ENCODE peak calls at places on chromosomes 13 and 19, in four cellular contexts. One of them, this sample, is unnamed.

GRCh38 chr13:39767791-39768564 is 112.5 kb downstream of the COG6 start:
- DNase-seq in HepG2: no peak
- DNase-seq in GM12878: no peak
- DNase-seq in K562: no peak
- DNase-seq in this sample: no peak

GRCh38 chr13:101545521-101545920 is 93.0 kb downstream of the ITGBL1 start:
- DNase-seq in HepG2: no peak
- DNase-seq in K562: no peak
- DNase-seq in GM12878: no peak
- DNase-seq in this sample: no peak

GRCh38 chr13:30927595-30927994 is 4.9 kb upstream of the TEX26 start:
- DNase-seq in GM12878: no peak
- DNase-seq in HepG2: no peak
- DNase-seq in K562: no peak
- DNase-seq in this sample: no peak

GRCh38 chr19:6779204-6779603 is 6.7 kb downstream of the VAV1 start:
- DNase-seq in HepG2: no peak
- DNase-seq in GM12878: no peak
- DNase-seq in K562: no peak
- DNase-seq in this sample: no peak

GRCh38 chr13:20149762-20150161 is 11.1 kb downstream of the GJA3 start:
- DNase-seq in K562: no peak
- DNase-seq in HepG2: no peak
- DNase-seq in GM12878: no peak
- DNase-seq in this sample: no peak

GRCh38 chr13:28220166-28220565 is 81.8 kb downstream of the PAN3 start:
- DNase-seq in HepG2: no peak
- DNase-seq in K562: no peak
- DNase-seq in GM12878: no peak
- DNase-seq in this sample: no peak

GRCh38 chr19:33727331-33728028 is 69.2 kb upstream of the KCTD15 start:
- DNase-seq in K562: no peak
- DNase-seq in GM12878: no peak
- DNase-seq in HepG2: no peak
- DNase-seq in this sample: no peak

GRCh38 chr19:43316591-43317319 is 36.7 kb upstream of the CD177 start:
- DNase-seq in HepG2: peak
- DNase-seq in GM12878: no peak
- DNase-seq in K562: peak
- DNase-seq in this sample: peak

GRCh38 chr13:78595819-78596700 is 7.3 kb downstream of the POU4F1 start:
- DNase-seq in GM12878: no peak
- DNase-seq in HepG2: peak
- DNase-seq in K562: no peak
- DNase-seq in this sample: no peak

GRCh38 chr13:78593129-78593528 is 10.2 kb downstream of the POU4F1 start:
- DNase-seq in K562: no peak
- DNase-seq in GM12878: no peak
- DNase-seq in HepG2: no peak
- DNase-seq in this sample: no peak

GRCh38 chr13:78595458-78595818 is 7.9 kb downstream of the POU4F1 start:
- DNase-seq in HepG2: no peak
- DNase-seq in K562: no peak
- DNase-seq in GM12878: no peak
- DNase-seq in this sample: no peak

GRCh38 chr13:78596701-78597550 is 6.4 kb downstream of the POU4F1 start:
- DNase-seq in HepG2: no peak
- DNase-seq in K562: no peak
- DNase-seq in GM12878: no peak
- DNase-seq in this sample: no peak

GRCh38 chr13:78593652-78594494 is 9.5 kb downstream of the POU4F1 start:
- DNase-seq in GM12878: no peak
- DNase-seq in K562: no peak
- DNase-seq in HepG2: no peak
- DNase-seq in this sample: peak
- TF ChIP-seq TARDBP in GM12878: no peak
- TF ChIP-seq TARDBP in K562: no peak
- TF ChIP-seq TARDBP in HepG2: no peak
- TF ChIP-seq TARDBP in this sample: no peak

GRCh38 chr19:2560369-2560768 is 84.4 kb downstream of the GADD45B start:
- DNase-seq in GM12878: no peak
- DNase-seq in K562: no peak
- DNase-seq in HepG2: no peak
- DNase-seq in this sample: no peak
- TF ChIP-seq TARDBP in GM12878: no peak
- TF ChIP-seq TARDBP in K562: no peak
- TF ChIP-seq TARDBP in HepG2: no peak
- TF ChIP-seq TARDBP in this sample: no peak

DNA sequence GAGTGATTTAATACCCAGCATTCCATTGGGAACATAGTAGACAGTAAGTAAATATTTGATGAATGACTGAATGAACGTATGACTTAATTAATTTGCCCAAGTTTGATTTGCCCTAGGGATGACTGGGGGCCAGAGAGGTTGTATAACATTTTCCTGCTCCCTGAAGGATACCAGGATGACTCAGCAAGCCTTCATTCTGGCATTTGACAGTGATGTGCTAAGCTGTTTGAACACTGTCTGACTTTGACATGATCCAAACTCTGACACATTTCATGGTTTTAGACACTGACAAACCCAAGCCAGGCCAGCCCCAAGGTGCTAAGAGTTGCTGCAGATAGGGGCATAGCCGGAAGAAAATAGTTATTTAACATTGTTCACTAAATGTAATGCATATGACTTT is 53.4 kb upstream of the KLF12 start:
- DNase-seq in GM12878: no peak
- DNase-seq in K562: no peak
- DNase-seq in HepG2: peak
- DNase-seq in this sample: no peak
- TF ChIP-seq TARDBP in GM12878: no peak
- TF ChIP-seq TARDBP in K562: no peak
- TF ChIP-seq TARDBP in HepG2: no peak
- TF ChIP-seq TARDBP in this sample: no peak

GRCh38 chr19:3664879-3665642 is 35.2 kb downstream of the PIP5K1C start:
- DNase-seq in GM12878: no peak
- DNase-seq in K562: no peak
- DNase-seq in HepG2: no peak
- DNase-seq in this sample: no peak
- TF ChIP-seq TARDBP in GM12878: no peak
- TF ChIP-seq TARDBP in K562: no peak
- TF ChIP-seq TARDBP in HepG2: no peak
- TF ChIP-seq TARDBP in this sample: no peak

GRCh38 chr13:74111901-74112824 is 22.0 kb downstream of the KLF12 start:
- DNase-seq in K562: no peak
- DNase-seq in GM12878: no peak
- DNase-seq in HepG2: no peak
- DNase-seq in this sample: no peak

GRCh38 chr13:74114641-74115040 is 19.6 kb downstream of the KLF12 start:
- DNase-seq in HepG2: no peak
- DNase-seq in K562: no peak
- DNase-seq in GM12878: no peak
- DNase-seq in this sample: no peak

GRCh38 chr13:74114202-74114601 is 20.0 kb downstream of the KLF12 start:
- DNase-seq in GM12878: no peak
- DNase-seq in HepG2: no peak
- DNase-seq in K562: no peak
- DNase-seq in this sample: no peak

GRCh38 chr13:74117207-74117705 is 16.9 kb downstream of the KLF12 start:
- DNase-seq in K562: no peak
- DNase-seq in HepG2: no peak
- DNase-seq in GM12878: no peak
- DNase-seq in this sample: no peak

DNA sequence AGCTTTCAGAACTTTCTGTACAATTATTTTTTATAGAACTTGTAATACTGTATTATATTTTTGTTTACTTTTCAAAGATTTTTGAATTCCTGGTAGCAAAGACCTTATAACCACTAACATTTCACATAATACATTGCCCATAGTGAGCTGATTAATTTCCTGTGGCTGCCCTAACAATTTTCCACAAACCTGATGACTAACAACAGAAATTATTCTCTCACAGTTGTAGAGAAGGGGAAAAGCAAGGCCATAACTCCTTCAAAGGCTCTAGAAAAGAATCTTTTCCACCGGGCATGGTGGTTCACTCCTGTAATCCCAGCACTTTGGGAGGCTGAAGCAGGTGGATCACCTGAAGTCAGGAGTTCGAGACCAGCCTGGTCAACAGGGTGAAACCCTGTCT is 19.1 kb downstream of the KLF12 start:
- DNase-seq in HepG2: no peak
- DNase-seq in K562: no peak
- DNase-seq in GM12878: no peak
- DNase-seq in this sample: no peak
- TF ChIP-seq TARDBP in HepG2: no peak
- TF ChIP-seq TARDBP in K562: no peak
- TF ChIP-seq TARDBP in GM12878: no peak
- TF ChIP-seq TARDBP in this sample: no peak

DNA sequence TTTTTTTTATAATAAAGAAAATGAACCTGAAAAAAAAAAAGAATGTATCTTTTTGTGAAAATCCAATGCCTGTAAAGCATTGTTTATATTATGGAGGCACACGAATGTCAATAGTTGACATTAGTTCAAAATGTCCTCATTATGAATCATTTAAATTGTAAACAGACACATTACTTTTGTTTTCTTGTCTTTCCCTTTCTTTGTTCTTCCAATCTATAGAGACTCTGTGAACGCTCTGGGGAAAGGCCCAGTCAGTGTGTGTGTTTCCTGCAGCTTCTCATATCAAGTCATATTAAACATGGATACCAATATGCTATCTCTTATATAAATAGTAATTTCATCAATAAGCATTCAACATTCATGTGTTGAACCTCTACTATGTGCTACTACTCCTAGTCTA is 193.1 kb downstream of the KCTD12 start:
- DNase-seq in GM12878: no peak
- DNase-seq in HepG2: no peak
- DNase-seq in K562: no peak
- DNase-seq in this sample: no peak
- TF ChIP-seq TARDBP in GM12878: no peak
- TF ChIP-seq TARDBP in HepG2: no peak
- TF ChIP-seq TARDBP in K562: no peak
- TF ChIP-seq TARDBP in this sample: no peak

DNA sequence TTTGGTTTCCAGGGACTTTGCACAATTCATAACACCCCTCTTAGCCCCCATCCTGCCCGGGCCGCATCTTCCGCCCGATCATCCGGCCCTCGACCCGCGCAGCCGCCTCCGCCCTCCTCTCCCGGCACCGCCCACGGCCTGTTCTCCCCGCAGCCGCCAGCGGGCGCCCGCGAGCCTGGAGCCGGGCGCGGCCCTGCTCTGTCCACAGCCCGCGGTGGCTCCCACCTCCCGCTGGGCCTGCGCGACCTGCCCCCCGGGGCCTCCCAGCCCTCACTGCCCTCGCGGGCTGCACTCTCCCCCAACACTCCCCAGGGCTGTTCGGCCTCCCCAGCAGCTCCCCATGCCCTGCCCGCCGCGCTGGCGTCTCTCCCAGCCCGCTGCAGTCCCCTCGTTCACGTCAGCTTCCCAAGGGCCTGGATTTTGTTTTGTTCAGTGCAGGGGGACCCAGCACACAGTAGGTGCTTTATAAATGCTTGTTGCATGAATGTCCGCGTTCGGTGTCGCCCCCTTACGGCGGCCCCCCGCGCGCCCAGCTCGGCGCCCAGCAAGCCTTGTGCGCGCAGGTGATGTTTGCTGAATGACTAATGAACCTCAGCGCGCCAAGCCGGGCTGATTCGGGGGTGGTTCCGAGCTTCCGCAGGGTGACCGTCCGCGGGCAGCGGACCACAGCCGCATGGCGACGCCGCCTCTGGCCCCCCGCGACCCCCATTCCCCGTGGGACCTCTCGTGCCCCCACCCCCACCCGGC is 4.6 kb upstream of the APC2 start:
- DNase-seq in K562: peak
- DNase-seq in GM12878: no peak
- DNase-seq in HepG2: peak
- DNase-seq in this sample: peak
- TF ChIP-seq TARDBP in K562: peak
- TF ChIP-seq TARDBP in GM12878: no peak
- TF ChIP-seq TARDBP in HepG2: no peak
- TF ChIP-seq TARDBP in this sample: no peak

DNA sequence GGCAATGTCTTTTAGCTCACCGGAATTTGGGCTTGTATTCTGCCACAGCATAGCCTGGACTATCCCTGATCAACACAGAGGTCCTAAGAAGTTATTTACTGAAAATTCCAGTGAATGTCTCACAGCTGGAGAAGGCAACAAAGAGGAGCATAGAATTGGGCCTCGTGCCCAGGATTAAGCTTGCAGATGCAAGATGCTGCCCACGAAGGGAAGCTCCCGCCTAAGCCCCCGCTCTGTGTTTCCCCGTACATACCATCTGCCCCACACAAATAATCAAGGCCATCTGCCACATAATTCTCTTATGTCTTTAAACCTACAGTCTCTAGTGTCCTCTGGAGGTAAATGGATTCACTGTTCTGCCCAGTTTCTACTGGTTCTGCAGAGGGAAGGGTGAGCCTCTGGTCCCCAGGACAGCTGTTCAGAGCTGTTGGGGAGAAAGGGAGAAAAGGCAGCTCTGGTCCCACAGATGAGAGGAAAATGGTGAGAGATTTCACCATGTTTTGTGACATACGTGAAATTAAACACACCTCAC is 7.4 kb upstream of the TPP2 start:
- DNase-seq in GM12878: no peak
- DNase-seq in HepG2: no peak
- DNase-seq in K562: no peak
- DNase-seq in this sample: no peak
- TF ChIP-seq TARDBP in GM12878: no peak
- TF ChIP-seq TARDBP in HepG2: no peak
- TF ChIP-seq TARDBP in K562: no peak
- TF ChIP-seq TARDBP in this sample: no peak

GRCh38 chr19:12676384-12676792 is 5.3 kb downstream of the DHPS start:
- DNase-seq in K562: peak
- DNase-seq in HepG2: peak
- DNase-seq in GM12878: no peak
- DNase-seq in this sample: peak
- TF ChIP-seq TARDBP in K562: no peak
- TF ChIP-seq TARDBP in HepG2: no peak
- TF ChIP-seq TARDBP in GM12878: no peak
- TF ChIP-seq TARDBP in this sample: no peak

This sample was measured in HEK293T.